ENCODE peak calls at places on chromosomes 3 and 15, in five cellular contexts. S is adipocyte; H is thoracic aorta; U is CD4-positive, alpha-beta T cell; T is AG20443. R is an unnamed sample.

GRCh38 chr15:30038667-30039523 is 43.9 kb upstream of the GOLGA8J start:
- DNase-seq in T (no peak), H (no peak), U (no peak), S (no peak), R (no peak)

GRCh38 chr3:45887759-45888511 is 1.6 kb downstream of the CCR9 start:
- DNase-seq in T (no peak), S (no peak), H (no peak), U (no peak), R (no peak)

GRCh38 chr3:15750879-15751278 is 46.9 kb downstream of the ANKRD28 start:
- DNase-seq in T (no peak), U (no peak), S (no peak), H (no peak), R (no peak)

GRCh38 chr3:128173849-128174248 is 20.6 kb downstream of the EEFSEC start:
- DNase-seq in S (no peak), H (no peak), U (no peak), T (no peak), R (no peak)

GRCh38 chr3:24145981-24146822 is 201.1 kb downstream of the NR1D2 start:
- DNase-seq in T (peak; percentile 83), U (no peak), S (peak; percentile 94), H (no peak), R (peak; percentile 82)

GRCh38 chr15:73767794-73768501 is 14.8 kb upstream of the INSYN1 start:
- DNase-seq in H (no peak), S (no peak), U (no peak), T (no peak), R (no peak)

GRCh38 chr15:69820819-69821218 is 276.9 kb downstream of the TLE3 start:
- DNase-seq in H (no peak), S (no peak), U (no peak), T (no peak), R (no peak)

GRCh38 chr3:172918568-172919296 is 168.2 kb downstream of the ECT2 start:
- DNase-seq in H (no peak), T (no peak), S (no peak), U (no peak), R (no peak)

GRCh38 chr15:89982315-89983055 is 18.6 kb upstream of the ZNF710 start:
- DNase-seq in H (no peak), T (no peak), S (no peak), U (no peak), R (no peak)

R was measured in GM03348.